ENCODE peak calls at places on chromosome 15, in eight cellular contexts. One of them, this sample, is unnamed.

GRCh38 chr15:81001180-81002003 is 669 bp downstream of the TLNRD1 start:
- DNase-seq in CD4-positive, alpha-beta T cell: peak; percentile 14
- DNase-seq in NCI-H146: peak; percentile 40
- DNase-seq in naive thymus-derived CD8-positive, alpha-beta T cell: peak; percentile 24
- DNase-seq in Right ventricle myocardium inferior: peak; percentile 85
- DNase-seq in fibroblast of pulmonary artery: peak; percentile 48
- DNase-seq in stimulated activated naive CD8-positive, alpha-beta T cell treated with anti-CD3 and anti-CD28 coated beads, Interleukin-15, amount 100 ng/mL, for 72 hours: peak; percentile 51
- DNase-seq in hepatocyte: peak; percentile 83
- DNase-seq in this sample: peak; percentile 93

GRCh38 chr15:34987623-34987981 is 485 bp downstream of the ZNF770 start:
- DNase-seq in CD4-positive, alpha-beta T cell: no peak
- DNase-seq in NCI-H146: no peak
- DNase-seq in naive thymus-derived CD8-positive, alpha-beta T cell: no peak
- DNase-seq in Right ventricle myocardium inferior: no peak
- DNase-seq in fibroblast of pulmonary artery: no peak
- DNase-seq in stimulated activated naive CD8-positive, alpha-beta T cell treated with anti-CD3 and anti-CD28 coated beads, Interleukin-15, amount 100 ng/mL, for 72 hours: no peak
- DNase-seq in hepatocyte: no peak
- DNase-seq in this sample: peak; percentile 76

GRCh38 chr15:64354683-64355558 is 1.1 kb downstream of the CSNK1G1 start:
- DNase-seq in CD4-positive, alpha-beta T cell: no peak
- DNase-seq in NCI-H146: no peak
- DNase-seq in naive thymus-derived CD8-positive, alpha-beta T cell: no peak
- DNase-seq in Right ventricle myocardium inferior: no peak
- DNase-seq in fibroblast of pulmonary artery: no peak
- DNase-seq in stimulated activated naive CD8-positive, alpha-beta T cell treated with anti-CD3 and anti-CD28 coated beads, Interleukin-15, amount 100 ng/mL, for 72 hours: no peak
- DNase-seq in hepatocyte: no peak
- DNase-seq in this sample: no peak

GRCh38 chr15:88605507-88606436 is 15.4 kb upstream of the AEN start:
- DNase-seq in CD4-positive, alpha-beta T cell: no peak
- DNase-seq in NCI-H146: peak; percentile 72
- DNase-seq in naive thymus-derived CD8-positive, alpha-beta T cell: peak; percentile 28
- DNase-seq in Right ventricle myocardium inferior: peak; percentile 71
- DNase-seq in fibroblast of pulmonary artery: peak; percentile 47
- DNase-seq in stimulated activated naive CD8-positive, alpha-beta T cell treated with anti-CD3 and anti-CD28 coated beads, Interleukin-15, amount 100 ng/mL, for 72 hours: peak; percentile 51
- DNase-seq in hepatocyte: peak; percentile 73
- DNase-seq in this sample: peak; percentile 63

GRCh38 chr15:39788800-39789565 is 6.3 kb upstream of the FSIP1 start:
- DNase-seq in CD4-positive, alpha-beta T cell: no peak
- DNase-seq in NCI-H146: no peak
- DNase-seq in naive thymus-derived CD8-positive, alpha-beta T cell: no peak
- DNase-seq in Right ventricle myocardium inferior: no peak
- DNase-seq in fibroblast of pulmonary artery: peak; percentile 33
- DNase-seq in stimulated activated naive CD8-positive, alpha-beta T cell treated with anti-CD3 and anti-CD28 coated beads, Interleukin-15, amount 100 ng/mL, for 72 hours: no peak
- DNase-seq in hepatocyte: no peak
- DNase-seq in this sample: peak; percentile 62

GRCh38 chr15:49044761-49045571 is 1.3 kb downstream of the SECISBP2L start:
- DNase-seq in CD4-positive, alpha-beta T cell: no peak
- DNase-seq in NCI-H146: no peak
- DNase-seq in naive thymus-derived CD8-positive, alpha-beta T cell: no peak
- DNase-seq in Right ventricle myocardium inferior: no peak
- DNase-seq in fibroblast of pulmonary artery: no peak
- DNase-seq in stimulated activated naive CD8-positive, alpha-beta T cell treated with anti-CD3 and anti-CD28 coated beads, Interleukin-15, amount 100 ng/mL, for 72 hours: no peak
- DNase-seq in hepatocyte: no peak
- DNase-seq in this sample: no peak

GRCh38 chr15:48682949-48683651 is 37.6 kb upstream of the FBN1 start:
- DNase-seq in CD4-positive, alpha-beta T cell: no peak
- DNase-seq in NCI-H146: no peak
- DNase-seq in naive thymus-derived CD8-positive, alpha-beta T cell: no peak
- DNase-seq in Right ventricle myocardium inferior: peak; percentile 71
- DNase-seq in fibroblast of pulmonary artery: peak; percentile 92
- DNase-seq in stimulated activated naive CD8-positive, alpha-beta T cell treated with anti-CD3 and anti-CD28 coated beads, Interleukin-15, amount 100 ng/mL, for 72 hours: no peak
- DNase-seq in hepatocyte: peak; percentile 43
- DNase-seq in this sample: no peak

GRCh38 chr15:52790166-52790708 is at the start of gene ONECUT1:
- DNase-seq in CD4-positive, alpha-beta T cell: peak; percentile 25
- DNase-seq in NCI-H146: peak; percentile 83
- DNase-seq in naive thymus-derived CD8-positive, alpha-beta T cell: no peak
- DNase-seq in Right ventricle myocardium inferior: no peak
- DNase-seq in fibroblast of pulmonary artery: peak; percentile 29
- DNase-seq in stimulated activated naive CD8-positive, alpha-beta T cell treated with anti-CD3 and anti-CD28 coated beads, Interleukin-15, amount 100 ng/mL, for 72 hours: peak; percentile 48
- DNase-seq in hepatocyte: peak; percentile 86
- DNase-seq in this sample: peak; percentile 97

GRCh38 chr15:85412956-85413854 is 32.8 kb downstream of the AKAP13 start:
- DNase-seq in CD4-positive, alpha-beta T cell: peak; percentile 60
- DNase-seq in NCI-H146: no peak
- DNase-seq in naive thymus-derived CD8-positive, alpha-beta T cell: peak; percentile 54
- DNase-seq in Right ventricle myocardium inferior: peak; percentile 52
- DNase-seq in fibroblast of pulmonary artery: peak; percentile 90
- DNase-seq in stimulated activated naive CD8-positive, alpha-beta T cell treated with anti-CD3 and anti-CD28 coated beads, Interleukin-15, amount 100 ng/mL, for 72 hours: peak; percentile 82
- DNase-seq in hepatocyte: peak; percentile 68
- DNase-seq in this sample: peak; percentile 94

GRCh38 chr15:52228928-52229327 is 37.7 kb upstream of the GNB5 start:
- DNase-seq in CD4-positive, alpha-beta T cell: no peak
- DNase-seq in NCI-H146: no peak
- DNase-seq in naive thymus-derived CD8-positive, alpha-beta T cell: no peak
- DNase-seq in Right ventricle myocardium inferior: no peak
- DNase-seq in fibroblast of pulmonary artery: peak; percentile 20
- DNase-seq in stimulated activated naive CD8-positive, alpha-beta T cell treated with anti-CD3 and anti-CD28 coated beads, Interleukin-15, amount 100 ng/mL, for 72 hours: no peak
- DNase-seq in hepatocyte: peak; percentile 68
- DNase-seq in this sample: no peak

GRCh38 chr15:47813985-47814384 is 96.7 kb downstream of the SEMA6D start:
- DNase-seq in CD4-positive, alpha-beta T cell: no peak
- DNase-seq in NCI-H146: no peak
- DNase-seq in naive thymus-derived CD8-positive, alpha-beta T cell: no peak
- DNase-seq in Right ventricle myocardium inferior: no peak
- DNase-seq in fibroblast of pulmonary artery: no peak
- DNase-seq in stimulated activated naive CD8-positive, alpha-beta T cell treated with anti-CD3 and anti-CD28 coated beads, Interleukin-15, amount 100 ng/mL, for 72 hours: no peak
- DNase-seq in hepatocyte: no peak
- DNase-seq in this sample: no peak

GRCh38 chr15:64105113-64105704 is 9.4 kb downstream of the SNX1 start:
- DNase-seq in CD4-positive, alpha-beta T cell: no peak
- DNase-seq in NCI-H146: no peak
- DNase-seq in naive thymus-derived CD8-positive, alpha-beta T cell: no peak
- DNase-seq in Right ventricle myocardium inferior: no peak
- DNase-seq in fibroblast of pulmonary artery: peak; percentile 90
- DNase-seq in stimulated activated naive CD8-positive, alpha-beta T cell treated with anti-CD3 and anti-CD28 coated beads, Interleukin-15, amount 100 ng/mL, for 72 hours: no peak
- DNase-seq in hepatocyte: peak; percentile 42
- DNase-seq in this sample: no peak

GRCh38 chr15:85568261-85568808 is 187.9 kb downstream of the AKAP13 start:
- DNase-seq in CD4-positive, alpha-beta T cell: no peak
- DNase-seq in NCI-H146: no peak
- DNase-seq in naive thymus-derived CD8-positive, alpha-beta T cell: no peak
- DNase-seq in Right ventricle myocardium inferior: no peak
- DNase-seq in fibroblast of pulmonary artery: no peak
- DNase-seq in stimulated activated naive CD8-positive, alpha-beta T cell treated with anti-CD3 and anti-CD28 coated beads, Interleukin-15, amount 100 ng/mL, for 72 hours: no peak
- DNase-seq in hepatocyte: no peak
- DNase-seq in this sample: no peak

GRCh38 chr15:56469484-56469883 is 4.5 kb upstream of the MNS1 start:
- DNase-seq in CD4-positive, alpha-beta T cell: no peak
- DNase-seq in NCI-H146: no peak
- DNase-seq in naive thymus-derived CD8-positive, alpha-beta T cell: no peak
- DNase-seq in Right ventricle myocardium inferior: no peak
- DNase-seq in fibroblast of pulmonary artery: no peak
- DNase-seq in stimulated activated naive CD8-positive, alpha-beta T cell treated with anti-CD3 and anti-CD28 coated beads, Interleukin-15, amount 100 ng/mL, for 72 hours: no peak
- DNase-seq in hepatocyte: no peak
- DNase-seq in this sample: no peak

GRCh38 chr15:26882616-26883365 is 15.9 kb downstream of the GABRA5 start:
- DNase-seq in CD4-positive, alpha-beta T cell: no peak
- DNase-seq in NCI-H146: no peak
- DNase-seq in naive thymus-derived CD8-positive, alpha-beta T cell: no peak
- DNase-seq in Right ventricle myocardium inferior: no peak
- DNase-seq in fibroblast of pulmonary artery: no peak
- DNase-seq in stimulated activated naive CD8-positive, alpha-beta T cell treated with anti-CD3 and anti-CD28 coated beads, Interleukin-15, amount 100 ng/mL, for 72 hours: no peak
- DNase-seq in hepatocyte: no peak
- DNase-seq in this sample: no peak

GRCh38 chr15:64776402-64776786 is 1.0 kb upstream of the RBPMS2 start:
- DNase-seq in CD4-positive, alpha-beta T cell: no peak
- DNase-seq in NCI-H146: no peak
- DNase-seq in naive thymus-derived CD8-positive, alpha-beta T cell: no peak
- DNase-seq in Right ventricle myocardium inferior: no peak
- DNase-seq in fibroblast of pulmonary artery: no peak
- DNase-seq in stimulated activated naive CD8-positive, alpha-beta T cell treated with anti-CD3 and anti-CD28 coated beads, Interleukin-15, amount 100 ng/mL, for 72 hours: no peak
- DNase-seq in hepatocyte: no peak
- DNase-seq in this sample: peak; percentile 27

GRCh38 chr15:100241572-100242479 is 99.9 kb downstream of the ADAMTS17 start:
- DNase-seq in CD4-positive, alpha-beta T cell: no peak
- DNase-seq in NCI-H146: no peak
- DNase-seq in naive thymus-derived CD8-positive, alpha-beta T cell: no peak
- DNase-seq in Right ventricle myocardium inferior: no peak
- DNase-seq in fibroblast of pulmonary artery: peak; percentile 81
- DNase-seq in stimulated activated naive CD8-positive, alpha-beta T cell treated with anti-CD3 and anti-CD28 coated beads, Interleukin-15, amount 100 ng/mL, for 72 hours: no peak
- DNase-seq in hepatocyte: peak; percentile 56
- DNase-seq in this sample: peak; percentile 66

GRCh38 chr15:29820802-29821160 is 1.5 kb downstream of the TJP1 start:
- DNase-seq in CD4-positive, alpha-beta T cell: no peak
- DNase-seq in NCI-H146: no peak
- DNase-seq in naive thymus-derived CD8-positive, alpha-beta T cell: no peak
- DNase-seq in Right ventricle myocardium inferior: no peak
- DNase-seq in fibroblast of pulmonary artery: no peak
- DNase-seq in stimulated activated naive CD8-positive, alpha-beta T cell treated with anti-CD3 and anti-CD28 coated beads, Interleukin-15, amount 100 ng/mL, for 72 hours: no peak
- DNase-seq in hepatocyte: no peak
- DNase-seq in this sample: no peak

GRCh38 chr15:66388057-66388363 is 1.3 kb downstream of the MAP2K1 start:
- DNase-seq in CD4-positive, alpha-beta T cell: no peak
- DNase-seq in NCI-H146: no peak
- DNase-seq in naive thymus-derived CD8-positive, alpha-beta T cell: no peak
- DNase-seq in Right ventricle myocardium inferior: no peak
- DNase-seq in fibroblast of pulmonary artery: no peak
- DNase-seq in stimulated activated naive CD8-positive, alpha-beta T cell treated with anti-CD3 and anti-CD28 coated beads, Interleukin-15, amount 100 ng/mL, for 72 hours: no peak
- DNase-seq in hepatocyte: no peak
- DNase-seq in this sample: no peak

GRCh38 chr15:39720721-39721611 is 61.7 kb downstream of the FSIP1 start:
- DNase-seq in CD4-positive, alpha-beta T cell: no peak
- DNase-seq in NCI-H146: no peak
- DNase-seq in naive thymus-derived CD8-positive, alpha-beta T cell: no peak
- DNase-seq in Right ventricle myocardium inferior: no peak
- DNase-seq in fibroblast of pulmonary artery: no peak
- DNase-seq in stimulated activated naive CD8-positive, alpha-beta T cell treated with anti-CD3 and anti-CD28 coated beads, Interleukin-15, amount 100 ng/mL, for 72 hours: no peak
- DNase-seq in hepatocyte: peak; percentile 8
- DNase-seq in this sample: peak; percentile 80

GRCh38 chr15:85527907-85528306 is 147.5 kb downstream of the AKAP13 start:
- DNase-seq in CD4-positive, alpha-beta T cell: no peak
- DNase-seq in NCI-H146: no peak
- DNase-seq in naive thymus-derived CD8-positive, alpha-beta T cell: no peak
- DNase-seq in Right ventricle myocardium inferior: no peak
- DNase-seq in fibroblast of pulmonary artery: peak; percentile 96
- DNase-seq in stimulated activated naive CD8-positive, alpha-beta T cell treated with anti-CD3 and anti-CD28 coated beads, Interleukin-15, amount 100 ng/mL, for 72 hours: no peak
- DNase-seq in hepatocyte: peak; percentile 34
- DNase-seq in this sample: no peak

GRCh38 chr15:33293619-33294309 is 17.0 kb upstream of the RYR3 start:
- DNase-seq in CD4-positive, alpha-beta T cell: no peak
- DNase-seq in NCI-H146: no peak
- DNase-seq in naive thymus-derived CD8-positive, alpha-beta T cell: no peak
- DNase-seq in Right ventricle myocardium inferior: no peak
- DNase-seq in fibroblast of pulmonary artery: peak; percentile 14
- DNase-seq in stimulated activated naive CD8-positive, alpha-beta T cell treated with anti-CD3 and anti-CD28 coated beads, Interleukin-15, amount 100 ng/mL, for 72 hours: no peak
- DNase-seq in hepatocyte: no peak
- DNase-seq in this sample: no peak

GRCh38 chr15:69685524-69686452 is 233.2 kb downstream of the RPLP1 start:
- DNase-seq in CD4-positive, alpha-beta T cell: no peak
- DNase-seq in NCI-H146: peak; percentile 14
- DNase-seq in naive thymus-derived CD8-positive, alpha-beta T cell: no peak
- DNase-seq in Right ventricle myocardium inferior: no peak
- DNase-seq in fibroblast of pulmonary artery: no peak
- DNase-seq in stimulated activated naive CD8-positive, alpha-beta T cell treated with anti-CD3 and anti-CD28 coated beads, Interleukin-15, amount 100 ng/mL, for 72 hours: no peak
- DNase-seq in hepatocyte: no peak
- DNase-seq in this sample: no peak

GRCh38 chr15:52421029-52421428 is 107.7 kb downstream of the MYO5A start:
- DNase-seq in CD4-positive, alpha-beta T cell: no peak
- DNase-seq in NCI-H146: no peak
- DNase-seq in naive thymus-derived CD8-positive, alpha-beta T cell: no peak
- DNase-seq in Right ventricle myocardium inferior: no peak
- DNase-seq in fibroblast of pulmonary artery: no peak
- DNase-seq in stimulated activated naive CD8-positive, alpha-beta T cell treated with anti-CD3 and anti-CD28 coated beads, Interleukin-15, amount 100 ng/mL, for 72 hours: no peak
- DNase-seq in hepatocyte: no peak
- DNase-seq in this sample: no peak

GRCh38 chr15:40112789-40113188 is 4.1 kb upstream of the BMF start:
- DNase-seq in CD4-positive, alpha-beta T cell: no peak
- DNase-seq in NCI-H146: no peak
- DNase-seq in naive thymus-derived CD8-positive, alpha-beta T cell: no peak
- DNase-seq in Right ventricle myocardium inferior: no peak
- DNase-seq in fibroblast of pulmonary artery: no peak
- DNase-seq in stimulated activated naive CD8-positive, alpha-beta T cell treated with anti-CD3 and anti-CD28 coated beads, Interleukin-15, amount 100 ng/mL, for 72 hours: no peak
- DNase-seq in hepatocyte: no peak
- DNase-seq in this sample: peak; percentile 49

GRCh38 chr15:31352911-31353811 is 26.5 kb downstream of the KLF13 start:
- DNase-seq in CD4-positive, alpha-beta T cell: no peak
- DNase-seq in NCI-H146: peak; percentile 3
- DNase-seq in naive thymus-derived CD8-positive, alpha-beta T cell: peak; percentile 75
- DNase-seq in Right ventricle myocardium inferior: peak; percentile 81
- DNase-seq in fibroblast of pulmonary artery: peak; percentile 90
- DNase-seq in stimulated activated naive CD8-positive, alpha-beta T cell treated with anti-CD3 and anti-CD28 coated beads, Interleukin-15, amount 100 ng/mL, for 72 hours: peak; percentile 67
- DNase-seq in hepatocyte: peak; percentile 48
- DNase-seq in this sample: peak; percentile 98

GRCh38 chr15:41585140-41586047 is 26.4 kb downstream of the TYRO3 start:
- DNase-seq in CD4-positive, alpha-beta T cell: no peak
- DNase-seq in NCI-H146: no peak
- DNase-seq in naive thymus-derived CD8-positive, alpha-beta T cell: no peak
- DNase-seq in Right ventricle myocardium inferior: no peak
- DNase-seq in fibroblast of pulmonary artery: peak; percentile 69
- DNase-seq in stimulated activated naive CD8-positive, alpha-beta T cell treated with anti-CD3 and anti-CD28 coated beads, Interleukin-15, amount 100 ng/mL, for 72 hours: peak; percentile 33
- DNase-seq in hepatocyte: peak; percentile 58
- DNase-seq in this sample: peak; percentile 90

GRCh38 chr15:82963356-82964341 is 11.1 kb upstream of the HOMER2 start:
- DNase-seq in CD4-positive, alpha-beta T cell: no peak
- DNase-seq in NCI-H146: no peak
- DNase-seq in naive thymus-derived CD8-positive, alpha-beta T cell: no peak
- DNase-seq in Right ventricle myocardium inferior: no peak
- DNase-seq in fibroblast of pulmonary artery: no peak
- DNase-seq in stimulated activated naive CD8-positive, alpha-beta T cell treated with anti-CD3 and anti-CD28 coated beads, Interleukin-15, amount 100 ng/mL, for 72 hours: no peak
- DNase-seq in hepatocyte: no peak
- DNase-seq in this sample: peak; percentile 89

GRCh38 chr15:101113114-101114005 is 138.5 kb downstream of the CHSY1 start:
- DNase-seq in CD4-positive, alpha-beta T cell: no peak
- DNase-seq in NCI-H146: no peak
- DNase-seq in naive thymus-derived CD8-positive, alpha-beta T cell: no peak
- DNase-seq in Right ventricle myocardium inferior: no peak
- DNase-seq in fibroblast of pulmonary artery: no peak
- DNase-seq in stimulated activated naive CD8-positive, alpha-beta T cell treated with anti-CD3 and anti-CD28 coated beads, Interleukin-15, amount 100 ng/mL, for 72 hours: no peak
- DNase-seq in hepatocyte: no peak
- DNase-seq in this sample: peak; percentile 62

GRCh38 chr15:34578283-34578674 is 5.2 kb downstream of the GOLGA8B start:
- DNase-seq in CD4-positive, alpha-beta T cell: no peak
- DNase-seq in NCI-H146: no peak
- DNase-seq in naive thymus-derived CD8-positive, alpha-beta T cell: no peak
- DNase-seq in Right ventricle myocardium inferior: no peak
- DNase-seq in fibroblast of pulmonary artery: no peak
- DNase-seq in stimulated activated naive CD8-positive, alpha-beta T cell treated with anti-CD3 and anti-CD28 coated beads, Interleukin-15, amount 100 ng/mL, for 72 hours: no peak
- DNase-seq in hepatocyte: no peak
- DNase-seq in this sample: no peak

GRCh38 chr15:69723404-69724097 is 270.9 kb downstream of the RPLP1 start:
- DNase-seq in CD4-positive, alpha-beta T cell: no peak
- DNase-seq in NCI-H146: no peak
- DNase-seq in naive thymus-derived CD8-positive, alpha-beta T cell: no peak
- DNase-seq in Right ventricle myocardium inferior: no peak
- DNase-seq in fibroblast of pulmonary artery: no peak
- DNase-seq in stimulated activated naive CD8-positive, alpha-beta T cell treated with anti-CD3 and anti-CD28 coated beads, Interleukin-15, amount 100 ng/mL, for 72 hours: no peak
- DNase-seq in hepatocyte: no peak
- DNase-seq in this sample: no peak

GRCh38 chr15:82128401-82129143 is 82.8 kb upstream of the MEX3B start:
- DNase-seq in CD4-positive, alpha-beta T cell: no peak
- DNase-seq in NCI-H146: no peak
- DNase-seq in naive thymus-derived CD8-positive, alpha-beta T cell: no peak
- DNase-seq in Right ventricle myocardium inferior: no peak
- DNase-seq in fibroblast of pulmonary artery: no peak
- DNase-seq in stimulated activated naive CD8-positive, alpha-beta T cell treated with anti-CD3 and anti-CD28 coated beads, Interleukin-15, amount 100 ng/mL, for 72 hours: peak; percentile 17
- DNase-seq in hepatocyte: no peak
- DNase-seq in this sample: no peak

GRCh38 chr15:55868707-55869106 is 124.7 kb downstream of the NEDD4 start:
- DNase-seq in CD4-positive, alpha-beta T cell: no peak
- DNase-seq in NCI-H146: no peak
- DNase-seq in naive thymus-derived CD8-positive, alpha-beta T cell: no peak
- DNase-seq in Right ventricle myocardium inferior: no peak
- DNase-seq in fibroblast of pulmonary artery: no peak
- DNase-seq in stimulated activated naive CD8-positive, alpha-beta T cell treated with anti-CD3 and anti-CD28 coated beads, Interleukin-15, amount 100 ng/mL, for 72 hours: no peak
- DNase-seq in hepatocyte: no peak
- DNase-seq in this sample: no peak

GRCh38 chr15:80429964-80430363 is 25.8 kb downstream of the ARNT2 start:
- DNase-seq in CD4-positive, alpha-beta T cell: no peak
- DNase-seq in NCI-H146: no peak
- DNase-seq in naive thymus-derived CD8-positive, alpha-beta T cell: no peak
- DNase-seq in Right ventricle myocardium inferior: no peak
- DNase-seq in fibroblast of pulmonary artery: no peak
- DNase-seq in stimulated activated naive CD8-positive, alpha-beta T cell treated with anti-CD3 and anti-CD28 coated beads, Interleukin-15, amount 100 ng/mL, for 72 hours: no peak
- DNase-seq in hepatocyte: no peak
- DNase-seq in this sample: no peak